ENCODE peak calls at places on chromosomes 4 and X, in eight cellular contexts. Z is IMR-90, E is mucosa of descending colon, N is thoracic aorta, Q is fibroblast of lung, X is tibial nerve, P is lung, O is lower lobe of right lung. K is an unnamed sample. For H3K9me3, the result is how much of the 10 kb centered on the place peaks cover.

GRCh38 chrX:24668111-24668510 is 21.0 kb upstream of the PCYT1B start:
- DNase-seq in Z (no peak), E (no peak), N (no peak), Q (peak), X (no peak), P (no peak), O (no peak), K (no peak)

GRCh38 chrX:40871385-40872082 is 136.2 kb upstream of the MED14 start:
- DNase-seq in Z (peak), E (no peak), N (no peak), Q (peak), X (no peak), P (no peak), O (no peak), K (no peak)

GRCh38 chr4:32560306-32560705 is 1840.1 kb downstream of the PCDH7 start:
- DNase-seq in Z (no peak), E (no peak), N (no peak), Q (peak), X (no peak), P (peak), O (no peak), K (no peak)

GRCh38 chr4:144906181-144906895 is 191.7 kb downstream of the ANAPC10 start:
- DNase-seq in Z (peak), E (no peak), N (no peak), Q (peak), X (peak), P (no peak), O (no peak), K (no peak)

GRCh38 chr4:174449152-174449551 is 73.1 kb downstream of the HPGD start:
- DNase-seq in Z (no peak), E (no peak), N (no peak), Q (no peak), X (no peak), P (no peak), O (no peak), K (no peak)

GRCh38 chrX:47217121-47217851 is 1.2 kb upstream of the CDK16 start:
- DNase-seq in Z (peak), E (no peak), N (no peak), Q (peak), X (no peak), P (peak), O (peak), K (no peak)

GRCh38 chr4:107801766-107802211 is 22.9 kb upstream of the SGMS2 start:
- DNase-seq in Z (peak), E (no peak), N (no peak), Q (peak), X (no peak), P (peak), O (no peak), K (no peak)

GRCh38 chrX:1097328-1097727 is 115.1 kb downstream of the CRLF2 start:
- DNase-seq in Z (no peak), E (no peak), N (no peak), Q (no peak), X (no peak), P (no peak), O (no peak), K (no peak)

GRCh38 chr4:177519481-177520270 is 77.4 kb upstream of the AGA start:
- DNase-seq in Z (peak), E (no peak), N (no peak), Q (peak), X (no peak), P (no peak), O (no peak), K (no peak)

GRCh38 chr4:145619639-145619996 is 433 bp downstream of the MMAA start:
- DNase-seq in Z (peak), E (peak), N (peak), Q (peak), X (no peak), P (peak), O (peak), K (peak)

GRCh38 chrX:149704664-149705063 is 7.2 kb upstream of the MAGEA11 start:
- DNase-seq in Z (no peak), E (no peak), N (no peak), Q (no peak), X (no peak), P (no peak), O (no peak), K (no peak)

GRCh38 chr4:163681208-163681821 is 186.8 kb downstream of the TMA16 start:
- DNase-seq in Z (peak), E (no peak), N (no peak), Q (no peak), X (peak), P (no peak), O (no peak), K (no peak)

GRCh38 chr4:138338840-138339239 is 96.7 kb upstream of the SLC7A11 start:
- DNase-seq in Z (no peak), E (no peak), N (no peak), Q (no peak), X (no peak), P (no peak), O (no peak), K (no peak)

GRCh38 chrX:51155566-51155965 is 177.1 kb upstream of the NUDT10 start:
- DNase-seq in Z (no peak), E (no peak), N (no peak), Q (no peak), X (no peak), P (no peak), O (no peak), K (no peak)

GRCh38 chrX:23764183-23764582 is 18.8 kb upstream of the SAT1 start:
- DNase-seq in Z (no peak), E (no peak), N (no peak), Q (no peak), X (no peak), P (no peak), O (no peak), K (no peak)

GRCh38 chr4:120008957-120009356 is 57.7 kb downstream of the MAD2L1 start:
- DNase-seq in Z (no peak), E (no peak), N (no peak), Q (no peak), X (no peak), P (no peak), O (no peak), K (no peak)

GRCh38 chrX:140157611-140158010 is 192.3 kb upstream of the CXorf66 start:
- DNase-seq in Z (peak), E (no peak), N (no peak), Q (peak), X (no peak), P (no peak), O (no peak), K (no peak)

GRCh38 chr4:173782660-173783059 is 252.6 kb upstream of the HAND2 start:
- DNase-seq in Z (no peak), E (no peak), N (no peak), Q (no peak), X (no peak), P (no peak), O (no peak), K (no peak)

GRCh38 chr4:150818661-150819060 is 196.4 kb downstream of the LRBA start:
- DNase-seq in Z (peak), E (no peak), N (no peak), Q (peak), X (no peak), P (no peak), O (no peak), K (no peak)

GRCh38 chrX:24203072-24203808 is 53.7 kb downstream of the ZFX start:
- DNase-seq in Z (no peak), E (no peak), N (no peak), Q (no peak), X (no peak), P (no peak), O (no peak), K (no peak)

GRCh38 chr4:42364654-42365053 is 32.6 kb upstream of the SHISA3 start:
- DNase-seq in Z (no peak), E (no peak), N (no peak), Q (no peak), X (no peak), P (no peak), O (no peak), K (no peak)

GRCh38 chr4:44320833-44321232 is 127.8 kb downstream of the KCTD8 start:
- DNase-seq in Z (no peak), E (no peak), N (no peak), Q (no peak), X (no peak), P (no peak), O (no peak), K (no peak)

GRCh38 chr4:139978692-139979091 is 175.3 kb downstream of the MAML3 start:
- DNase-seq in Z (no peak), E (no peak), N (no peak), Q (no peak), X (no peak), P (no peak), O (no peak), K (no peak)

GRCh38 chr4:44150091-44150576 is 298.5 kb downstream of the KCTD8 start:
- DNase-seq in Z (peak), E (no peak), N (no peak), Q (peak), X (no peak), P (no peak), O (no peak), K (no peak)

GRCh38 chr4:14783011-14783877 is 219.0 kb upstream of the CPEB2 start:
- DNase-seq in Z (peak), E (no peak), N (no peak), Q (peak), X (no peak), P (no peak), O (no peak), K (no peak)

GRCh38 chr4:89469930-89470375 is 162.4 kb upstream of the GPRIN3 start:
- DNase-seq in Z (peak), E (no peak), N (no peak), Q (peak), X (no peak), P (no peak), O (no peak), K (no peak)

GRCh38 chrX:116278819-116279218 is 108.3 kb downstream of the AGTR2 start:
- DNase-seq in Z (no peak), E (no peak), N (no peak), Q (no peak), X (no peak), P (no peak), O (no peak), K (no peak)

GRCh38 chr4:180084561-180084960 is 2158.6 kb upstream of the TENM3 start:
- DNase-seq in Z (peak), E (no peak), N (no peak), Q (peak), X (no peak), P (no peak), O (no peak), K (no peak)

GRCh38 chr4:112560084-112560483 is 44.1 kb upstream of the NEUROG2 start:
- DNase-seq in Z (no peak), E (no peak), N (no peak), Q (no peak), X (no peak), P (no peak), O (no peak), K (no peak)

GRCh38 chr4:148238797-148239196 is 203.4 kb downstream of the NR3C2 start:
- DNase-seq in Z (no peak), E (no peak), N (no peak), Q (no peak), X (no peak), P (no peak), O (no peak), K (no peak)

GRCh38 chrX:35842657-35843056 is 44.5 kb downstream of the MAGEB16 start:
- DNase-seq in Z (no peak), E (no peak), N (no peak), Q (no peak), X (no peak), P (no peak), O (no peak), K (no peak)

GRCh38 chrX:145405012-145405411 is 157.7 kb downstream of the SPANXN1 start:
- DNase-seq in Z (peak), E (no peak), N (no peak), Q (peak), X (peak), P (no peak), O (no peak), K (no peak)

GRCh38 chrX:147738260-147738659 is 173.5 kb upstream of the FMR1 start:
- DNase-seq in Z (no peak), E (no peak), N (no peak), Q (no peak), X (no peak), P (no peak), O (no peak), K (no peak)

GRCh38 chr4:77466430-77466829 is 139.2 kb upstream of the CXCL13 start:
- DNase-seq in Z (no peak), E (no peak), N (no peak), Q (no peak), X (no peak), P (no peak), O (no peak), K (no peak)

GRCh38 chr4:90121961-90122748 is 5.0 kb upstream of the CCSER1 start:
- DNase-seq in Z (peak), E (no peak), N (no peak), Q (peak), X (no peak), P (no peak), O (no peak), K (no peak)

GRCh38 chrX:72201836-72202536 is 20.4 kb downstream of the PIN4 start:
- DNase-seq in Z (peak), E (no peak), N (no peak), Q (peak), X (no peak), P (no peak), O (no peak), K (no peak)

GRCh38 chrX:71291381-71291780 is 7.9 kb downstream of the NONO start:
- DNase-seq in Z (peak), E (no peak), N (no peak), Q (peak), X (no peak), P (no peak), O (peak), K (no peak)

GRCh38 chrX:114712466-114712865 is 128.6 kb downstream of the HTR2C start:
- DNase-seq in Z (no peak), E (no peak), N (no peak), Q (no peak), X (no peak), P (no peak), O (no peak), K (no peak)

GRCh38 chrX:114717921-114718320 is 134.0 kb downstream of the HTR2C start:
- DNase-seq in Z (no peak), E (no peak), N (no peak), Q (no peak), X (no peak), P (no peak), O (no peak), K (no peak)
- TF ChIP-seq CTCF in Z (no peak), E (no peak), N (no peak), Q (no peak), X (no peak), P (no peak), O (no peak), K (no peak)

DNA sequence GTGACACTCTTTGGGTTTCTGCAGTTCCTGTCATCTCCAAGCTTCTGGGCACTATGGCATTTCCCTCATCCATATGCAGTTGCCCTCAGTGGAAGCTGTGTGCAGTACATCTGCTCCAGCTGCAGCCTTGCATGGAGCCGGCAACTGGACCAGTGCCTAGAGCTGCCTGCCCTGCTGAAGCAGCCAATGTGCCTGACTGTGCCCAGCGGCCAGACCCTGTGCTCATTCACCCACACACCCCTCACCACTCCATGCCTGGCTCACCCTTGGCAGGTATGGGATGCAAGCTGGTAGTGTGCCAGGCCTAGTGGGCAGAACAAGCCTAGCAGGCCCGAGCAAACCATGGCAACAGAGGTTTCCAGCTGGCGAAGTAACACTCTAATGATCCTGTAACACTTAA is 370.8 kb downstream of the FSTL5 start:
- DNase-seq in Z (no peak), E (peak), N (no peak), Q (no peak), X (no peak), P (no peak), O (no peak), K (peak)
- H3K9me3 ChIP-seq in Z (under half), E (under half), N (under half), Q (under half), X (under half), P (under half), O (under half), K (under half)

DNA sequence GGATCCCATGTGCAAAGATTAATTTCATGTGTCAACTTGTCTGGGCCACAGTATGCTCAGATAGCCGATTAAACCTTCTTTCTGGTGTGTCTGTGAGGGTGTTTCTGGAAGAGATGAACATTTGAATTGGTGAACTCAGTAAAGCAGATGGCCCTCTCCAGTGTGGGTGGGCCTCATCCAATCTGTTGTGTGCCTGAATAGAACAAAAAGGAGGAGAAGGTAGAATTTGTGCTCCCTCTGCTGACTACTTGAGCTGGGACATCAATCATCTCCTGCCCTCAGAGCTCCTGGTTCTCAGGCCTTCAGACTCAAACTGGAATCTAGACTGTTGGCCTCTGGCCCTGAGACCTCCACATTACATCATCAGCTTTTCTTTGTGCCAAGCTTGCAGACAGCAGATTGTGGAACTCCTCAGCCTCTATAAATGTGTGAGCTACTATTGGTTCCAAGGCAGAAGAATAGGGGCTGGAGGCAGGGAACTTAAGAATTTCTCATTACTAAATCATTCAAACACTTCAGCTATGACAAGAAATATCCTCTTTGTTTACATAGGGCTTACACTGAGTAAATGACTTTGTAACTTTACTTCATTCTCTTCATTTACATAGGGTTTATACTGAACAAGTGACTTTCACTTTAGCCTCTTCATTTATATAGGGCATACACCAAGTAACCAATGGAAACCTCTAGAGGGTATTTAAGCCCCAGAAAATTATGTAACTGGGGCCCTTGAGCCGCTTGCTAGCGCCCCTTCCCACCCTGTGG is 87.0 kb upstream of the NWD2 start:
- DNase-seq in Z (no peak), E (no peak), N (no peak), Q (no peak), X (no peak), P (no peak), O (no peak), K (no peak)
- TF ChIP-seq CTCF in Z (no peak), E (no peak), N (no peak), Q (no peak), X (no peak), P (no peak), O (no peak), K (no peak)

DNA sequence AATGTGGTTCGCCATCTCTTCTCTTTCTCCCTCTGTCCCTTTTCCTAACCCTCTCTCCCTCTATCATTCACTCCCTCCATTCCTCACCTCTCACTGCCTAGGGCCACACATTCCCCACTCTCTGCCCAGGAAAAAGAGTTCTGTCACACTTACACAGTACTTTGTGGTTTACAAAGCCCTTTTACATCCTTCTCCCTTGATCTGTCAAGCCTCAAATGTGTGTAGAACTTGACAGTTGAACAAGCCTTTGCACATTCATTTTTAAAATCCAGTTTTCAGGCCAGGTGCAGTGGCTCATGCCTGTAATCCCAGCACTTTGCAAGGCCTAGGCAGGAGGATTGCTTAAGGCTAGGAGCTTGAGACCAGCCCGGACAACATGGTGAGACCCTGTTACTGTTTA is 156.3 kb downstream of the VSIG4 start:
- DNase-seq in Z (no peak), E (no peak), N (no peak), Q (no peak), X (no peak), P (no peak), O (no peak), K (no peak)
- H3K9me3 ChIP-seq in Z (under half), E (under half), N (under half), Q (under half), X (under half), P (under half), O (under half), K (under half)

GRCh38 chrX:119943185-119943988 is at the start of gene NKAP:
- DNase-seq in Z (peak), E (peak), N (peak), Q (peak), X (peak), P (peak), O (peak), K (peak)

GRCh38 chrX:119945481-119945880 is 1.9 kb upstream of the NKAP start:
- DNase-seq in Z (no peak), E (no peak), N (no peak), Q (no peak), X (no peak), P (no peak), O (no peak), K (no peak)

GRCh38 chrX:119954374-119954773 is 10.8 kb upstream of the NKAP start:
- DNase-seq in Z (no peak), E (no peak), N (no peak), Q (no peak), X (no peak), P (no peak), O (no peak), K (no peak)

GRCh38 chrX:119942831-119943184 is 743 bp downstream of the NKAP start:
- DNase-seq in Z (peak), E (no peak), N (no peak), Q (peak), X (no peak), P (no peak), O (no peak), K (no peak)

GRCh38 chrX:119948381-119948780 is 4.8 kb upstream of the NKAP start:
- DNase-seq in Z (no peak), E (no peak), N (no peak), Q (no peak), X (no peak), P (no peak), O (no peak), K (no peak)
- TF ChIP-seq CTCF in Z (no peak), E (no peak), N (no peak), Q (no peak), X (no peak), P (no peak), O (no peak), K (no peak)

GRCh38 chr4:184041156-184041555 is 136.0 kb downstream of the STOX2 start:
- DNase-seq in Z (peak), E (no peak), N (no peak), Q (no peak), X (no peak), P (no peak), O (no peak), K (no peak)
- H3K9me3 ChIP-seq in Z (under half), E (under half), N (under half), Q (under half), X (under half), P (under half), O (under half), K (under half)

DNA sequence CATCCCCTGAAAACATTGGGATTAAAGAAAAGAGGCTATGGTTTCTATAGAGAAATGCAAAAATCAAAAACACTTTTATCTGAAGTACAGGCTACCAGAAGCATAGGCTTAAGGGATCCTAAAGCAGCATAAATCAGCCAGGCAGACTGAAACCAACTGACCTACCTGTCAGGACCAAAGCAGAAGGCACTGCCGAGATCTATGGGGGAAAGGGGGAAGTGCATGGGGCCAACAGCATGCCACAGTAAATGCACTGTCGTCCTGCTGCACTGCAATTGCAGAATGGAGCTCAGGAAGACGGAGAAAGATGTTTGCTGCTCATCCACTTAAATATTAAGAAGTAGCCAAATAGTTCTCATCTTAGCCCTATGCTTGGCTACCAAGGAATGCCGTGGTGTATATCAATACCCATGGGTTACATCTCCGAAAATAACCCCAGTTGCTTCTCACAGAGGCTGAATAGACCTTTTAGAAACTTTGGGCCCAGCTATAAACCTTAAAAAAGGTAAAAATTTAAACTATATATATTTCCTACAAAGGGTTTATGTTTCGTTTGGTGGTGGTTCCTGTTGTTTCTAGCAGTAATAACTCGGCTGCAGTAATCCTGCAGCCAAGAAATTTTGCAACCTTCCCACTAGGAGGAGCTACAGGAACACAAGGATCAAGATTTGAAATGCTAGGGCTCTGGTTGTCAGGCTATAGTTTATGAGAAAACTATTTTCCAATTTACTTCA is 312.2 kb upstream of the DIAPH2 start:
- DNase-seq in Z (peak), E (no peak), N (no peak), Q (peak), X (no peak), P (no peak), O (no peak), K (no peak)
- TF ChIP-seq CTCF in Z (peak), E (no peak), N (peak), Q (peak), X (peak), P (peak), O (peak), K (peak)

K was measured in right atrium auricular region.